ENCODE peak calls at places on chromosomes 16 and 17, in five cellular contexts. Q is left lung, Z is coronary artery, Y is vagina, E is IMR-90. W is an unnamed sample.

GRCh38 chr17:76414334-76415295 is 30.2 kb downstream of the SPHK1 start:
- DNase-seq in Q (no peak), Z (no peak), Y (peak), E (peak), W (no peak)

GRCh38 chr17:50361561-50362480 is 11.2 kb downstream of the MRPL27 start:
- DNase-seq in Q (no peak), Z (no peak), Y (no peak), E (peak), W (peak)

GRCh38 chr17:979539-980405 is at the start of gene NXN:
- DNase-seq in Q (peak), Z (peak), Y (no peak), E (peak), W (peak)

GRCh38 chr17:5019475-5019956 is 15.7 kb downstream of the SLC52A1 start:
- DNase-seq in Q (no peak), Z (no peak), Y (no peak), E (peak), W (no peak)

GRCh38 chr16:67936876-67937605 is 391 bp upstream of the PSMB10 start:
- DNase-seq in Q (no peak), Z (no peak), Y (no peak), E (no peak), W (no peak)

GRCh38 chr17:81481011-81481799 is 31.4 kb downstream of the ACTG1 start:
- DNase-seq in Q (no peak), Z (no peak), Y (no peak), E (peak), W (no peak)

GRCh38 chr16:89037261-89038152 is 56.1 kb upstream of the ACSF3 start:
- DNase-seq in Q (peak), Z (no peak), Y (no peak), E (peak), W (peak)

GRCh38 chr16:50304467-50305440 is 38.4 kb downstream of the ADCY7 start:
- DNase-seq in Q (peak), Z (peak), Y (no peak), E (no peak), W (no peak)

GRCh38 chr17:77186141-77186604 is 45.4 kb downstream of the SEC14L1 start:
- DNase-seq in Q (no peak), Z (no peak), Y (no peak), E (no peak), W (no peak)

GRCh38 chr16:590165-590874 is 454 bp downstream of the RAB40C start:
- DNase-seq in Q (peak), Z (no peak), Y (no peak), E (peak), W (no peak)

GRCh38 chr17:51423421-51424160 is 163.2 kb downstream of the UTP18 start:
- DNase-seq in Q (no peak), Z (no peak), Y (peak), E (no peak), W (no peak)

GRCh38 chr16:86215233-86215978 is 294.9 kb upstream of the FOXF1 start:
- DNase-seq in Q (no peak), Z (no peak), Y (no peak), E (peak), W (no peak)

GRCh38 chr17:40191237-40192208 is 14.3 kb downstream of the RAPGEFL1 start:
- DNase-seq in Q (peak), Z (peak), Y (no peak), E (peak), W (peak)

GRCh38 chr17:45092932-45093430 is 31.9 kb downstream of the NMT1 start:
- DNase-seq in Q (no peak), Z (peak), Y (no peak), E (peak), W (peak)

GRCh38 chr16:15427648-15428239 is 6.6 kb upstream of the BMERB1 start:
- DNase-seq in Q (no peak), Z (peak), Y (no peak), E (peak), W (peak)

GRCh38 chr17:3979276-3979583 is 15.0 kb upstream of the ATP2A3 start:
- DNase-seq in Q (no peak), Z (peak), Y (no peak), E (no peak), W (no peak)

GRCh38 chr16:71479420-71479819 is 9.7 kb downstream of the ZNF19 start:
- DNase-seq in Q (no peak), Z (no peak), Y (no peak), E (peak), W (no peak)

GRCh38 chr17:45775576-45776011 is 8.5 kb upstream of the CRHR1 start:
- DNase-seq in Q (peak), Z (no peak), Y (no peak), E (no peak), W (no peak)

GRCh38 chr17:46895171-46895570 is 27.8 kb upstream of the GOSR2 start:
- DNase-seq in Q (no peak), Z (no peak), Y (no peak), E (no peak), W (no peak)

GRCh38 chr17:18182978-18183333 is 672 bp upstream of the ALKBH5 start:
- DNase-seq in Q (peak), Z (peak), Y (no peak), E (peak), W (no peak)

GRCh38 chr17:9974460-9975381 is 69.7 kb upstream of the RCVRN start:
- DNase-seq in Q (no peak), Z (no peak), Y (no peak), E (no peak), W (no peak)

GRCh38 chr17:17827826-17828621 is 8.8 kb downstream of the SREBF1 start:
- DNase-seq in Q (no peak), Z (no peak), Y (no peak), E (no peak), W (no peak)

GRCh38 chr17:65742433-65743312 is 181.2 kb upstream of the AXIN2 start:
- DNase-seq in Q (no peak), Z (no peak), Y (no peak), E (peak), W (peak)

GRCh38 chr17:37089998-37090397 is 141.2 kb downstream of the AATF start:
- DNase-seq in Q (no peak), Z (no peak), Y (no peak), E (no peak), W (no peak)

GRCh38 chr16:66904428-66904845 is 14.2 kb downstream of the CDH16 start:
- DNase-seq in Q (no peak), Z (no peak), Y (no peak), E (no peak), W (no peak)

GRCh38 chr17:17548044-17548443 is 43.5 kb downstream of the PEMT start:
- DNase-seq in Q (peak), Z (no peak), Y (no peak), E (no peak), W (no peak)

GRCh38 chr17:2011421-2012371 is 13.4 kb downstream of the RTN4RL1 start:
- DNase-seq in Q (no peak), Z (no peak), Y (no peak), E (no peak), W (no peak)

GRCh38 chr17:21286771-21287702 is 2.5 kb downstream of the MAP2K3 start:
- DNase-seq in Q (peak), Z (peak), Y (no peak), E (no peak), W (no peak)

GRCh38 chr16:78242231-78242630 is 142.8 kb downstream of the WWOX start:
- DNase-seq in Q (no peak), Z (no peak), Y (no peak), E (no peak), W (no peak)

GRCh38 chr16:88454315-88455057 is 1.4 kb downstream of the ZFPM1 start:
- DNase-seq in Q (no peak), Z (no peak), Y (no peak), E (no peak), W (no peak)

GRCh38 chr16:65832679-65833078 is 533.8 kb upstream of the CDH5 start:
- DNase-seq in Q (no peak), Z (no peak), Y (no peak), E (no peak), W (no peak)

GRCh38 chr17:16941072-16941641 is 30.8 kb downstream of the TNFRSF13B start:
- DNase-seq in Q (peak), Z (peak), Y (peak), E (no peak), W (no peak)

GRCh38 chr16:89482087-89482823 is 8.1 kb downstream of the ANKRD11 start:
- DNase-seq in Q (no peak), Z (no peak), Y (no peak), E (no peak), W (no peak)

GRCh38 chr17:81173354-81173753 is 7.3 kb upstream of the AATK start:
- DNase-seq in Q (no peak), Z (no peak), Y (no peak), E (no peak), W (no peak)

GRCh38 chr16:71460246-71460645 is 1.8 kb downstream of the ZNF23 start:
- DNase-seq in Q (no peak), Z (no peak), Y (no peak), E (peak), W (no peak)

DNA sequence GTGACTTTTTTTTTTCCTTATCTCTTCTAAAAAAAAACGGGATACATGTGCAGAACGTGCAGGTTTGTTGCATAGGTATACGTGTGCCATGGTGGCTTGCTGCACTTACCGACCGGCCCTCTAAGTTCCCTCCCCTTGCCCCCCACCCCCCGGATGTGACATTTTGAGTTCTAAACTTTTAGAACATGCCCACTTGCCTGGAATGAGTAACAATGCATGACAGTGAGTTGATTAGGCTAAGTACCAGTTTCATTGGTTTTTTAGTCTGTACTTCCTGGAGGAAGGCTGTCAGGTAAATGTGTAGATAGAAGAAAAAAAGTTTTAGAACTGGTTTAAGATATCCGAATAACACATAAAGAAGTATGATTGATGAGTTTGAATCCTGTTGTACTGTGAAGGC is 4.0 kb downstream of the BPTF start:
- DNase-seq in Q (no peak), Z (no peak), Y (no peak), E (no peak), W (no peak)
- H3K4me3 ChIP-seq in Q (no peak), Z (peak), Y (no peak), E (no peak), W (no peak)

GRCh38 chr17:38912221-38912813 is 13.1 kb upstream of the LASP1NB start:
- DNase-seq in Q (no peak), Z (peak), Y (peak), E (no peak), W (no peak)

GRCh38 chr17:38908676-38909181 is 16.7 kb upstream of the LASP1NB start:
- DNase-seq in Q (no peak), Z (peak), Y (no peak), E (no peak), W (no peak)

GRCh38 chr17:38911081-38911730 is 14.2 kb upstream of the LASP1NB start:
- DNase-seq in Q (no peak), Z (peak), Y (no peak), E (no peak), W (no peak)

GRCh38 chr17:38907930-38908675 is 17.3 kb upstream of the LASP1NB start:
- DNase-seq in Q (peak), Z (no peak), Y (no peak), E (no peak), W (no peak)

DNA sequence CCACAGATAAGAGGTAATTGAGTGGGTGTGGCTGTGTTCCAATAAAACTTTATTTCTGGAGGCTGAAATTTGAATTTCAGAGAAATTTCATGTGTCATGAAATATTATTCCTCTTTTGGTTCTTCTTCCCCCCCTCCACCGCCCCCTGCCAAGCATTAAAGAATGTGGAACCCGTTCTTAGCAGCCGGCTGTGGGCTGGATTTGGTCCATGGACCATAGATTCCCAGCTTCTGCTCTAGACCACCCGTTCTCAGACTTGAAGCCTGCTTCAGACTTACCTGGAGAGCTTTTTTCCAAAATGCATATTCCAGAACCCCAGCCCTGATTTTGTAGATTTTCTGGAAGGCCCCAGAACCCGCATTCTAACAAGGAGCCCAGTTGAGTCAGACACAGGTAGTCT is 15.1 kb upstream of the LASP1NB start:
- DNase-seq in Q (no peak), Z (peak), Y (no peak), E (no peak), W (no peak)
- H3K27ac ChIP-seq in Q (no peak), Z (peak), Y (no peak), E (no peak), W (no peak)

DNA sequence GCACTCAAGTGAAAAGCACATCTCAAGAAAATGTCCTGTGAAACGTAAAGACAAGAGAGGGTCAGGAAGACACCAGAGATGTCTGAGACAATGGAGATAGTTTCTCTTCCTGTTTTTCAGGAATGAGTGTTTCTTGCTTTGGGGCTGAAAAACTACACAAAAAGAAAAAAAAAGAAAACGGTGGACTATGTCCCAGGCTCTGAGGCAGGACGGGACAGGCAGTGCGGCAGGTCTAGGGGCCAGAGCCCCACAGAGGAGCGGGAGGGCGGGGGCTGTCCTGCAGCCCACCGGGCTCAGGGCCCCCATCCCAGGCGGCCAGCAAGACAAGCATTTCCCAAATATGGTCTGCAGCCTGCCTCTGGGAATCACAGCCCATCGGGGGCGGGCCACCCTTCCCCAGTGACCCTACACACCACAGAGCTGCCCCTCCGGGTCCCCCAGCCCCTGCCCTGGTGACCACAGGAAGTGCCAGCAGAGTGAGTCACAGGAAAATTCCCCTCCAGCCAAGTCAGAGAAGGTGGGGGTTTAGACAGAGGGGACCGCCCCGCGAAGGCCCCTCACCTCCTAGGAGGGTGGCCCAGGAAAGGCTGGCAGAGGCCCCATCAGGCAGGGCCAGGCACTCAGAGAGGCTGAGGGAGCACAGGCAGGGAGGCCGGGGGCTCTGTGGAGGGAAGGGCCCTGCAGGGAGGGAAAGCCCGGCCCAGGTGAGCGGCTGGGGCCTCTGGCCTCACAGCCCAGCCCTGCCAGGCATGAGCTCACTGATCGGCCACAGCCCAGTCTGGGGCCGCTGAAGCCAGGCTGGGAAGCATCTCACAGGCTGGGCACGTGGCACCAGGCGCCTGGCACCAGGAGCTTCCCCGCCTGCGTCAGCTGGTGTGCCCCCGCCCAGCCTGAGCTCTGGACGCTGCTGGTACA is 6.3 kb downstream of the BCAR1 start:
- DNase-seq in Q (peak), Z (peak), Y (no peak), E (peak), W (peak)
- H3K4me3 ChIP-seq in Q (no peak), Z (peak), Y (no peak), E (no peak), W (no peak)

GRCh38 chr17:29080323-29080722 is 37.4 kb downstream of the PIPOX start:
- DNase-seq in Q (peak), Z (no peak), Y (no peak), E (no peak), W (no peak)
- H3K27ac ChIP-seq in Q (no peak), Z (no peak), Y (no peak), E (no peak), W (no peak)

GRCh38 chr16:80997139-80997798 is 9.4 kb downstream of the CMC2 start:
- DNase-seq in Q (no peak), Z (no peak), Y (no peak), E (no peak), W (no peak)
- H3K4me3 ChIP-seq in Q (no peak), Z (peak), Y (peak), E (no peak), W (no peak)

DNA sequence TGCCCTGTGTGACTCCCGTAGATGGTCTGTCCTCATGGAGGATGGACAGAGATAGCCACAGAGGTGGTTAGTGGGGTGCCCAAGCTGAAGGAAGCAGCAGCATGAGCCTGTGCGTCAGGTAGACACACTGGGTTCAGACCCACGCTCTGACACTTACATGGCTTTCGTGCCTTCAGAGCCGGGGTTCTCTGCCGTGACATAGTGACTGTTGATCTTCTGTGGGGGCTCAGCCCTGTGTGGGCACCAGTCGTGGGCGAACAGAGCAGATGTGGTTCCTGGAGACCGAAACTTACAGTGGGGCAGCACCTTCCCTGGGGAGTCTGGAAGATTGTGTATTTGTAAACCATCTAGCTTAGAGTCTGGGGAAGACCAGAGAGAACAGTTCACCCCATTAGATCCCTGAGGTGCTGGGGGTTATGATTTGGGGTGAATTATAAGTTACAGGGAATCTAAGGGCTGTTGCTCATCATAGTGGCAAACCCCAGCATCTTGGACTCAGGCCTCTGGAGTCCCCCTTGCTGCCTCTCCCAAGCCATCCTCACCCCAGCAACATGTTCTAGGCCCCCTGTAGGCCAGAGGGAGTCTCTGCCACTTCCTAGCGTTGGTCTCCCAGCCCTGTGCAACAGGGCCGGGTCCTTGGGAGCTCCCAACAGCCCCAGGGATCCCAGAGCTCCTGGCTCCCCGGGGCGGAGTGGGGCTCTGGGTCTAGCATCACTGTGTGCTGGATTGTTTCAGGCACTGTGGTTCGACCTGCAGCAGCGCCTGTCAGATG is 28.6 kb downstream of the NECAB2 start:
- DNase-seq in Q (no peak), Z (no peak), Y (no peak), E (no peak), W (no peak)
- H3K27ac ChIP-seq in Q (no peak), Z (no peak), Y (no peak), E (no peak), W (no peak)

GRCh38 chr17:38418069-38418692 is 10.1 kb upstream of the ARHGAP23 start:
- DNase-seq in Q (no peak), Z (no peak), Y (no peak), E (no peak), W (no peak)

GRCh38 chr17:38417210-38417951 is 10.9 kb upstream of the ARHGAP23 start:
- DNase-seq in Q (no peak), Z (no peak), Y (no peak), E (no peak), W (no peak)

GRCh38 chr17:38418693-38419507 is 9.4 kb upstream of the ARHGAP23 start:
- DNase-seq in Q (peak), Z (no peak), Y (no peak), E (no peak), W (no peak)

GRCh38 chr17:38416840-38417209 is 11.4 kb upstream of the ARHGAP23 start:
- DNase-seq in Q (no peak), Z (no peak), Y (no peak), E (no peak), W (no peak)

GRCh38 chr17:38415250-38416194 is 12.7 kb upstream of the ARHGAP23 start:
- DNase-seq in Q (peak), Z (no peak), Y (no peak), E (peak), W (peak)
- H3K4me3 ChIP-seq in Q (no peak), Z (no peak), Y (no peak), E (no peak), W (peak)

GRCh38 chr16:2250652-2251280 is 621 bp downstream of the ECI1 start:
- DNase-seq in Q (no peak), Z (no peak), Y (no peak), E (no peak), W (peak)
- H3K27ac ChIP-seq in Q (peak), Z (peak), Y (peak), E (peak), W (peak)